ENCODE peak calls at places on chromosomes 6 and 20, in five cellular contexts. U, K, N, S and R are unnamed samples.

GRCh38 chr6:16704706-16705402 is 56.4 kb downstream of the ATXN1 start:
- DNase-seq in K (no peak), S (no peak), U (no peak), N (no peak), R (no peak)

GRCh38 chr20:8855315-8855714 is 213.6 kb upstream of the PLCB4 start:
- DNase-seq in S (no peak), U (no peak), K (no peak), N (no peak), R (peak)

GRCh38 chr6:101402618-101403002 is 9.1 kb downstream of the GRIK2 start:
- DNase-seq in S (no peak), U (no peak), N (no peak), K (no peak), R (no peak)

GRCh38 chr6:47334334-47334733 is 24.6 kb upstream of the TNFRSF21 start:
- DNase-seq in N (no peak), S (no peak), K (no peak), U (no peak), R (no peak)

GRCh38 chr6:27839303-27840081 is 72.7 kb downstream of the OR2B2 start:
- DNase-seq in N (peak), S (peak), K (peak), U (peak), R (peak)

GRCh38 chr6:131177996-131178395 is 42.7 kb downstream of the AKAP7 start:
- DNase-seq in U (no peak), K (no peak), S (no peak), N (no peak), R (no peak)

GRCh38 chr20:24862606-24863005 is 86.5 kb upstream of the CST7 start:
- DNase-seq in S (no peak), K (no peak), U (no peak), N (no peak), R (no peak)

GRCh38 chr6:14396826-14397517 is 279.4 kb downstream of the CD83 start:
- DNase-seq in N (no peak), U (no peak), K (peak), S (no peak), R (no peak)

GRCh38 chr6:149094156-149094555 is 223.4 kb upstream of the TAB2 start:
- DNase-seq in K (no peak), N (no peak), U (no peak), S (no peak), R (no peak)

GRCh38 chr6:29723666-29724588 is 693 bp downstream of the HLA-F start:
- DNase-seq in N (peak), S (no peak), K (peak), U (no peak), R (peak)

GRCh38 chr6:79841577-79842381 is 105.6 kb downstream of the ELOVL4 start:
- DNase-seq in U (no peak), N (no peak), K (no peak), S (no peak), R (no peak)

GRCh38 chr6:166417285-166417691 is 34.5 kb upstream of the MPC1 start:
- DNase-seq in S (no peak), U (no peak), K (no peak), N (no peak), R (no peak)

GRCh38 chr6:31918069-31918725 is 9.3 kb upstream of the C2 start:
- DNase-seq in S (no peak), N (no peak), K (no peak), U (no peak), R (no peak)

GRCh38 chr6:144012534-144012933 is 4.5 kb upstream of the PLAGL1 start:
- DNase-seq in S (no peak), U (no peak), N (no peak), K (no peak), R (no peak)

GRCh38 chr6:150766201-150766997 is 99.1 kb upstream of the MTHFD1L start:
- DNase-seq in N (no peak), S (no peak), U (no peak), K (no peak), R (peak)
- TF ChIP-seq EP300 in N (no peak), S (no peak), U (no peak), K (no peak), R (no peak)

GRCh38 chr6:4907602-4908001 is 96.2 kb downstream of the RPP40 start:
- DNase-seq in S (no peak), N (no peak), K (no peak), U (no peak), R (no peak)

GRCh38 chr6:4906942-4907300 is 96.9 kb downstream of the RPP40 start:
- DNase-seq in U (no peak), S (no peak), N (no peak), K (no peak), R (no peak)

GRCh38 chr6:4908062-4908461 is 95.8 kb downstream of the RPP40 start:
- DNase-seq in N (no peak), K (peak), U (no peak), S (no peak), R (no peak)

GRCh38 chr6:4905858-4906257 is 98.0 kb downstream of the RPP40 start:
- DNase-seq in N (no peak), K (no peak), U (no peak), S (no peak), R (no peak)

GRCh38 chr6:4906293-4906941 is 97.4 kb downstream of the RPP40 start:
- DNase-seq in N (no peak), S (no peak), K (no peak), U (no peak), R (no peak)
- H3K4me3 ChIP-seq in N (no peak), S (no peak), K (no peak), U (no peak), R (no peak)

GRCh38 chr6:49634080-49634810 is 2.4 kb downstream of the RHAG start:
- DNase-seq in N (no peak), S (no peak), U (no peak), K (no peak), R (no peak)

GRCh38 chr6:49634811-49635159 is 1.9 kb downstream of the RHAG start:
- DNase-seq in N (no peak), U (no peak), S (no peak), K (no peak), R (no peak)

GRCh38 chr6:49639177-49639817 is 2.7 kb upstream of the RHAG start:
- DNase-seq in U (no peak), S (peak), K (no peak), N (no peak), R (no peak)

GRCh38 chr6:49637333-49637698 is 677 bp upstream of the RHAG start:
- DNase-seq in N (no peak), K (no peak), S (no peak), U (no peak), R (no peak)

DNA sequence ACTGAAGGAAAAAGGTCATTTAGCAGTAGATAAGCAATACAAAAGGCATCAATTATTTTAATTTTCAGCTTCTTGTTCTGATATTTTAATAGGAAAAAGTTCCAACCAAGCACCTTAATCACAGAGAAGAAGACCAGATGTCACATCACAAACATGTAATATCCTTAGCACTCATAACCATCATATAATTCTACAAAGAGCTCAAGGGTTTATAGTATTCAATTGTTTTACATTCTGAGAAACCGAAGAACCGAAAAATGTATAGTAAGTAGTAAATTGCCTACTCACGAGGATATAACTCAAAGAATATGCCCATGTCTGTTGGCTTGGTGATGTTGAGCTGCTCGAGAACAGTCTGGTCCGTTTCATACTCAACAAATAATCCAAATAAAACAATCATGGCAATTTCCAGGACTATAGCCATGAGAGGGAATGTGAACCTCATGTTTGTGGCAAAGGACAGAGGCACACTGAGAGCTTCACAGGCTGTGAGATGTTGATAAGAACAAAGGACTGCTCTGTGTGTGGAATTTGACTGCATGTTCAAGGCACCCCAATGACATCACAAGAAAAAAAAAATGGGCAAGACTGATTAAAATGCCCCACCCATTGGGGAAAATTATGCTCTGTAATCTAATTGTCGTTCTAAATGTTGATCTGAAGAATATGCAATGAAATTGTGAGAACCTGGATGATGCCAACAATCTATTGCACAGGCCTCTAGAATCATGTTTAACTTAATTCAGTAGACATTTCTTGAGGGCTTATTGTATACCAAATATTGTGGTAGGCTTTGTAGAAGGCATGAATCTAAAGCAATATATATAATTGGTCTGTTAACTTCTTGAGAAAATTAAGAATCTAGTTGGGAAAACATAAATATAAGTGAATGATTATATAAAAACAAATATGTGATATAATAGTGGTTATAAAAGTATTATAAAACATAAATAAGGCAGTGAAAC is at the start of gene RHAG:
- DNase-seq in S (no peak), K (no peak), N (no peak), U (no peak), R (no peak)
- TF ChIP-seq EP300 in S (no peak), K (no peak), N (no peak), U (no peak), R (no peak)

GRCh38 chr6:120058410-120058809 is 708.8 kb upstream of the MAN1A1 start:
- DNase-seq in S (no peak), N (no peak), K (no peak), U (no peak), R (no peak)
- H3K4me3 ChIP-seq in S (no peak), N (no peak), K (no peak), U (no peak), R (no peak)

GRCh38 chr6:4281341-4282293 is 146.2 kb upstream of the ECI2 start:
- DNase-seq in K (peak), N (no peak), S (no peak), U (no peak), R (peak)

GRCh38 chr6:4282926-4283325 is 147.6 kb upstream of the ECI2 start:
- DNase-seq in U (no peak), S (no peak), K (no peak), N (no peak), R (no peak)

GRCh38 chr6:4280031-4280430 is 144.7 kb upstream of the ECI2 start:
- DNase-seq in N (no peak), S (no peak), K (no peak), U (no peak), R (no peak)

GRCh38 chr6:4280721-4281120 is 145.3 kb upstream of the ECI2 start:
- DNase-seq in U (peak), S (no peak), K (no peak), N (no peak), R (no peak)
- TF ChIP-seq EP300 in U (no peak), S (no peak), K (no peak), N (no peak), R (no peak)

GRCh38 chr6:116564296-116564695 is 7.0 kb upstream of the RWDD1 start:
- DNase-seq in N (no peak), S (no peak), K (no peak), U (no peak), R (no peak)
- H3K4me3 ChIP-seq in N (no peak), S (no peak), K (no peak), U (no peak), R (no peak)